ENCODE peak calls at places on chromosomes 5 and 9, in seven cellular contexts. H is H54, E is tibial nerve, Q is HCT116, L is prostate gland, T is adrenal gland, A is IMR-90. W is an unnamed sample.

GRCh38 chr5:135660826-135661555 is 82.2 kb upstream of the CXCL14 start:
- DNase-seq in A (no peak), E (no peak), H (no peak), L (no peak), Q (no peak), T (no peak), W (no peak)

GRCh38 chr5:98975223-98975622 is 46.4 kb upstream of the CHD1 start:
- DNase-seq in H (no peak), T (no peak), A (peak), Q (no peak), E (no peak), L (no peak), W (no peak)

GRCh38 chr5:127153521-127153920 is 80.2 kb upstream of the C5orf63 start:
- DNase-seq in Q (no peak), T (no peak), E (no peak), L (no peak), H (no peak), A (no peak), W (no peak)

GRCh38 chr5:143297756-143298155 is 105.7 kb downstream of the NR3C1 start:
- DNase-seq in Q (no peak), L (no peak), T (no peak), H (no peak), A (peak), E (no peak), W (no peak)

GRCh38 chr5:159936686-159937329 is 20.5 kb downstream of the ADRA1B start:
- DNase-seq in E (no peak), L (no peak), Q (no peak), A (peak), H (no peak), T (peak), W (no peak)

GRCh38 chr9:73079326-73079725 is 72.3 kb upstream of the ANXA1 start:
- DNase-seq in L (no peak), H (no peak), E (no peak), A (no peak), Q (peak), T (no peak), W (no peak)

GRCh38 chr9:119349548-119349947 is 19.7 kb downstream of the BRINP1 start:
- DNase-seq in H (no peak), A (no peak), E (no peak), Q (no peak), L (no peak), T (no peak), W (no peak)

GRCh38 chr5:138611295-138612220 is 36.4 kb upstream of the HSPA9 start:
- DNase-seq in T (no peak), E (no peak), A (no peak), Q (no peak), L (no peak), H (no peak), W (peak)

GRCh38 chr5:142869883-142870282 is 99.7 kb downstream of the ARHGAP26 start:
- DNase-seq in A (peak), L (peak), E (no peak), T (no peak), H (no peak), Q (no peak), W (no peak)

GRCh38 chr9:98222885-98223640 is 30.6 kb upstream of the CORO2A start:
- DNase-seq in Q (peak), T (no peak), L (peak), E (peak), H (peak), A (peak), W (no peak)

GRCh38 chr5:17443333-17444125 is 54.5 kb upstream of the TAF11L2 start:
- DNase-seq in Q (no peak), A (no peak), E (no peak), T (no peak), H (no peak), L (no peak), W (no peak)

GRCh38 chr5:74517700-74518099 is 122.8 kb downstream of the ENC1 start:
- DNase-seq in H (peak), T (peak), Q (no peak), A (peak), E (peak), L (no peak), W (no peak)

GRCh38 chr5:617896-618295 is 5.8 kb downstream of the CEP72 start:
- DNase-seq in Q (no peak), A (no peak), T (no peak), L (no peak), E (no peak), H (no peak), W (no peak)

GRCh38 chr9:5593904-5594303 is 35.0 kb upstream of the RIC1 start:
- DNase-seq in L (no peak), Q (no peak), T (no peak), H (no peak), A (no peak), E (no peak), W (no peak)

GRCh38 chr9:133850937-133851336 is 112.8 kb upstream of the SARDH start:
- DNase-seq in T (no peak), H (no peak), E (no peak), L (no peak), Q (no peak), A (no peak), W (no peak)

GRCh38 chr5:167844173-167844572 is 447.3 kb upstream of the WWC1 start:
- DNase-seq in T (no peak), L (no peak), Q (no peak), A (no peak), H (no peak), E (no peak), W (no peak)

GRCh38 chr5:113195197-113195715 is 218.7 kb downstream of the DCP2 start:
- DNase-seq in Q (no peak), E (no peak), L (no peak), A (no peak), T (no peak), H (no peak), W (no peak)

GRCh38 chr9:34451545-34451944 is 6.8 kb downstream of the FAM219A start:
- DNase-seq in A (peak), Q (no peak), T (no peak), H (peak), E (no peak), L (no peak), W (no peak)

GRCh38 chr9:14310247-14310646 is 3.7 kb downstream of the NFIB start:
- DNase-seq in E (no peak), Q (no peak), A (no peak), H (no peak), T (no peak), L (no peak), W (no peak)

GRCh38 chr9:93576296-93577044 is at the start of gene PHF2:
- DNase-seq in E (no peak), L (no peak), T (no peak), A (no peak), Q (no peak), H (peak), W (peak)

GRCh38 chr5:97183930-97184213 is 825 bp upstream of the RIOK2 start:
- DNase-seq in E (no peak), Q (no peak), T (no peak), L (no peak), A (no peak), H (no peak), W (no peak)
- TF ChIP-seq POLR2A in E (no peak), Q (no peak), T (no peak), L (no peak), A (no peak), H (no peak), W (no peak)

GRCh38 chr9:136673970-136674785 is 11.5 kb downstream of the EGFL7 start:
- DNase-seq in A (no peak), L (no peak), T (no peak), E (no peak), Q (no peak), H (no peak), W (no peak)
- TF ChIP-seq POLR2A in A (no peak), L (no peak), T (no peak), E (no peak), Q (no peak), H (no peak), W (peak)

DNA sequence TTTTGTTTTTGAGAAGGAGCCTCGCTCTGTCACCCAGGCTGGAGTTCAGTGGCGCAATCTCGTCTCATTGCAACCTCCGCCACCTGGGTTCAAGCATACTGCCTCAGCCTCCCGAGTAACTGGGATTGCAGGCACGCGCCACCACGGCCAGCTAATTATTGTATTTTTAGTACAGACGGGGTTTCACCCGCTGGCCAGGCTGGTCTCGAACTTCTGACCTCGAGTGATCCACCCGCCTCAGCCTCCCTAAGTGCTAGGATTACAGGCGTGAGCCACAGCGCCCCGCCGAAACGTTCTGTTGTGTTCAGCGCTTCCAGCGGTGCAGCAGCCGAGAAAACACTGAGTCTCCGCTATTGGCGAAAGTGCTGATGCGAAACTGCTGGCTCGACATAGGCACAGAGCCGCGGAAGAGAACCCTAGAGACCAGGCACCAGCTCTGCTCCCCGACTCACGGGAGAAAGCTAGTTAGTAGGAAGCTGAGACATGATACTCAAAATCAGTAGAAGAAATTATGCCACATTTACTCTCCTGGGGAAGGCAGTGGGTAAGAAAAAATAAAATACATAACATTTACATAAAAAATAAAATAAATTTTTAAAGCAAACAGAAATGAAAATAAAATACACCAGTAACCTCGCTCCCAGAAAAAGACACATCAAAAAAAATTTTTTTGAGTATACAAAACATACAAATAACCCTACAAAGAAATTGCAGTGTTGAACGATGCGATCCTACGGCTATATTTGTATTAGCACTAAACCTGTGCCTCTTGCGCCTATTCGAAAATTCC is 31.6 kb downstream of the ANXA2R start:
- DNase-seq in L (peak), T (peak), E (peak), H (peak), A (peak), Q (peak), W (peak)
- TF ChIP-seq POLR2A in L (no peak), T (peak), E (peak), H (peak), A (no peak), Q (no peak), W (no peak)

GRCh38 chr5:34834794-34835089 is 4.2 kb upstream of the TTC23L start:
- DNase-seq in E (no peak), Q (no peak), T (no peak), H (no peak), L (no peak), A (no peak), W (no peak)

GRCh38 chr5:34842554-34842953 is 3.6 kb downstream of the TTC23L start:
- DNase-seq in H (no peak), T (no peak), A (no peak), E (no peak), Q (no peak), L (no peak), W (no peak)

GRCh38 chr5:34841816-34842215 is 2.9 kb downstream of the TTC23L start:
- DNase-seq in H (no peak), A (no peak), E (no peak), T (no peak), Q (no peak), L (no peak), W (no peak)

GRCh38 chr5:34835664-34836063 is 3.3 kb upstream of the TTC23L start:
- DNase-seq in L (no peak), H (no peak), T (no peak), E (no peak), Q (no peak), A (no peak), W (no peak)

DNA sequence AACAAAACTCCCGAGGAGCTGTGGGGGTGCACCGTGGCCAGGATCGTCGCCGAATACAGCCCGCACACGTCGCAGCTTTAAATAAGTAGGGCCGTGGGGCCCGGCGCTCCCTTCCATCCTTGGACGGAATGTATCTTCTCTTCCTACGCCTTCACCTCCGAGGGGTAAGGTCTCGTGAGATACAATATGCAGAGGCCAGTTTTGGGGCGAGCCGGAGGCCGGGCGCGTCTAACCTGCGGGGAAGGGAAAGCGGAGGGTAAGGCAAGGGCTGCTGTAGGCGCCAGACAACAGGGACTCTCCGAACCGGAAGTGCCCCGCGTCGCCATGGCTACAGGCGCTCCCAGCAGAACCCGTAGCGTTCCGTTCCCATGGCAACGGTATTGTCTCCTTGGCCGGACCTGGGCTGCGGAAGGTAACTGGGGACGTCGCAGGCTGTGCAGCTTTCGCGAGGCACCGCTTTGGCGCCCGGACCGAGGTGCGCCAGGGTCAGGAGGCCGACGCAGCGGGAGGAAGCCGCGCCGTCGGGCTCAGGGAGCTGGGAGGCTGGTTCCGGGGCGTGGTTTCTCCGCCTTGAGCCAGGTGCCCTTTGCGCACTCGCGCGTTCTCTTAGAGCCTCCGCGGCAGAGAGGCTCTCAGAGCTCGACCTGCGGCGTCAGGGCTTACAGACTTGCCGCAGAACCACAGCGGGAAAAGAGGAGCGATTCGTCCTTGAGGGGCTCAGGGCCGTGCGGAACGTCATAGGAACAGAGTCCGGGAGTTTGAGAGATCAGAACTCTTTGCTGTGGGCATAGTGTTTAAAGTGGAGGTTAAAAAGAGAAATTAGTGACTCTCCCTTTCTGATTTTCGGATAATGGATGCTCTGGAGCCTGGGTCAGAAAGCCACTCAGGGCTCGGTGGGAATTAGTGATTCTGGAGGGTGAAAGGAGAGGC is at the start of gene TTC23L:
- DNase-seq in L (peak), Q (peak), A (peak), E (peak), T (peak), H (peak), W (peak)
- TF ChIP-seq POLR2A in L (peak), Q (peak), A (no peak), E (peak), T (peak), H (peak), W (peak)

DNA sequence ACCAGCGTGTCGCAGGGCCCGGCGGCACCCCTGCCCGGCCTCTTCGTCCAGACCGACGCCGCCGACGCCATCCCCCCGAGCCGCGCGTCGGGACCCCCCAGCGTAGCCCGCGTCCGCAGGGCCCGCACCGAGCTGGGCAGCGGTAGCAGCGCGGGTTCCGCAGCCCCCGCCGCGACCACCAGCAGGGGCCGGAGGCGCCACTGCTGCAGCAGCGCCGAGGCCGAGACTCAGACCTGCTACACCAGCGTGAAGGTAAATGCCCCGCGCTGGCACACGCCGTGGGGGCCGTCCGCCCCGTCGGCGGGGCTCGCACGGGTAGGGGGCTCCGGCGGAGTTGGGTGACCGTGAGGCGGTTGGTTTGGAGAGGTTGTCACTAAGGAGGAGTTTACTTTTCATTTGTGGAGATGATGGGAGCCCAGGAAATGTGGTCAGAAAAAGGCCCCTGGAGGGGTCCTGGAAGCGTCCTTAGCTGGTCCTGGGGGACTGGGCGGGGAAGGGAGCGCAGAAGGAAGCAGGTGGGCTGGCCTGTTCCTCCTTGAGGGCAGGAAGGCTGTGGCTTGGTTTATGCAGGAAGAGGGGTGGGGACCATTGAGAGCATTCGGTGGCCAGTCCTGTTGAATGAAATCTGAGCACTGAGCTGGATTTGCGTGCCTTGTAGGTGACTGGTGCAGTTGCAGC is 672 bp downstream of the PDE8B start:
- DNase-seq in H (no peak), T (no peak), Q (no peak), A (no peak), L (peak), E (no peak), W (no peak)
- TF ChIP-seq POLR2A in H (no peak), T (no peak), Q (no peak), A (no peak), L (no peak), E (no peak), W (no peak)

DNA sequence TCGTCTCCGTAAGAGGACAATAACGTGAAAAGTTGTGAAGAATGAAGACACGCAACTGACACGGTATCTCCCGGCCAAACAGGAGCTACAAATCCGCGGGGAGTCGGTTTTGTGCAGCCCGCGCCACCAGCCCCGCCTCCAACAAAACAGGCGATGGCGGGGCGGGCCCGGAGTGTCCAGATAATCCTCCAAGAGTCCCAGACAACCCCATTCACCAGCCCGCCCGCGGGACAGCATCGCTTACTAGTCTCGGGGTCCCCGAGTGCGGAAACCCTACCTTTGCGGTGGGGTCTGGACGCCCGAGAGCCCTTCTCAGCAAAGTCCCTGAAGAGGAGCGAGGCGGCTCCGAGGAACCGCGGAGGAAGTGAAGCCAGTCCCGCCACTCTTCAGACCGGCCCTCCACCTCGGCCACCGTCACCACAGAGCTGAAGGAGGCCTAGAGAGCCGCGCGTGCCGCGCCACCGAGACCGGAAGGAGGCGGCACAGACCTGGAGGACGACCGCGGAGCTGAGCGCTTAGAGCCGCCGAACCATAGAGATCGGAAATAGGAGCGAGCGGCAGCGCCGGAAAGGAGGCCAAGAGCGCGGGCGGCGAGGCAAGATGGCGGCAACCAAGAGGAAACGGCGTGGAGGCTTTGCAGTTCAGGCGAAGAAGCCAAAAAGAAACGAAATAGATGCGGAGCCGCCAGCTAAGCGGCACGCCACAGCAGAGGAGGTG is at the start of the genes BRIX1 and RAD1:
- DNase-seq in H (peak), Q (peak), E (peak), L (peak), T (peak), A (peak), W (peak)
- TF ChIP-seq POLR2A in H (peak), Q (peak), E (peak), L (no peak), T (peak), A (peak), W (peak)

GRCh38 chr9:21029661-21030060 is 1.8 kb downstream of the HACD4 start:
- DNase-seq in E (no peak), A (no peak), L (no peak), T (no peak), Q (no peak), H (no peak), W (no peak)

GRCh38 chr9:21031818-21032203 is 371 bp upstream of the HACD4 start:
- DNase-seq in H (no peak), Q (no peak), E (no peak), A (no peak), T (no peak), L (no peak), W (no peak)

GRCh38 chr9:21028476-21028875 is 3.0 kb downstream of the HACD4 start:
- DNase-seq in T (no peak), H (no peak), A (peak), L (no peak), Q (no peak), E (no peak), W (no peak)

GRCh38 chr9:21031091-21031817 is at the start of gene HACD4:
- DNase-seq in T (peak), H (peak), A (peak), E (peak), Q (no peak), L (peak), W (peak)

DNA sequence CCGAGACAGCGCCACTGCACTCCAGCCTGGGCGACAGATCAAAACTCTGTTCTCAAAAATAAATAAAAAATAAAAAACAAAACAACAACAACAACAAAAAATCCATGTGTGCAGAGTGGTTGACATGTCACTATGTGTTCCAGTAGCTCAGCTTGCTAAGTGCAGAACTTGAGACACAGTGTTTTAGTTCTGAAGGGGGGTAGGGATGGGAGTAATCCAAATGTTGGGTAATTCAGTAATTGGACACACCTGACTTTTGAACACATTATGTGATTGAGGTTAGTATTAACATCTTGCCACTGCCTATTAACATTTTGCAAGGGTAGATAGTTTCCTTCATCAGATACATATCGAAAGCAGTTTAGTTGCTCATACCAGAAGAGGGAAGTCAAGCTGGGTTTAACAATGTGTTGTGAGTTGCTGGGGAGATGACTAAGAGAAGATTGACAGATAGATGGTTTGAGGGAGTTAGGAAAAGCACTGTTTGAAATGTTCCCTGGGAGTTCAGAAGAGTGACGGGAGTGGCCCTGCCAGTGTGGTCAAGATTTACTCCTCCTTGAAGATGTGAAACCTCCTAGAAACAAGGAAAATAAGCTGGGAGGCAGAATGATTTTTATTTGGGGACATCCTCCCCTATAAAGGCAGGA is 928 bp downstream of the HACD4 start:
- DNase-seq in Q (no peak), E (no peak), A (peak), L (no peak), H (peak), T (no peak), W (no peak)
- TF ChIP-seq POLR2A in Q (no peak), E (no peak), A (no peak), L (no peak), H (no peak), T (no peak), W (no peak)

W was measured in erythroblast.